ENCODE peak calls at places on chromosome 7, in seven cellular contexts. G, Z, H, B, M, C and J are unnamed samples.

GRCh38 chr7:111409714-111410422 is 152.4 kb downstream of the IMMP2L start:
- DNase-seq in G (no peak), Z (no peak), H (no peak), B (no peak), M (no peak), C (no peak), J (no peak)

GRCh38 chr7:151436446-151437162 is 3.3 kb downstream of the CRYGN start:
- DNase-seq in G (no peak), Z (no peak), H (peak; percentile 53), B (no peak), M (no peak), C (no peak), J (no peak)

GRCh38 chr7:51062222-51062987 is 254.2 kb downstream of the COBL start:
- DNase-seq in G (no peak), Z (no peak), H (peak; percentile 66), B (no peak), M (no peak), C (no peak), J (no peak)

GRCh38 chr7:47104206-47104549 is 477.7 kb downstream of the TNS3 start:
- DNase-seq in G (no peak), Z (no peak), H (no peak), B (peak; percentile 51), M (no peak), C (no peak), J (no peak)

GRCh38 chr7:111532625-111533024 is 29.7 kb downstream of the IMMP2L start:
- DNase-seq in G (no peak), Z (peak; percentile 39), H (peak; percentile 14), B (no peak), M (no peak), C (no peak), J (no peak)

GRCh38 chr7:36015733-36016132 is 137.3 kb upstream of the EEPD1 start:
- DNase-seq in G (no peak), Z (no peak), H (no peak), B (no peak), M (no peak), C (no peak), J (no peak)

GRCh38 chr7:18494821-18495408 is 634 bp upstream of the HDAC9 start:
- DNase-seq in G (no peak), Z (no peak), H (peak; percentile 39), B (no peak), M (no peak), C (no peak), J (no peak)

GRCh38 chr7:131012477-131013031 is 278.5 kb upstream of the KLF14 start:
- DNase-seq in G (no peak), Z (no peak), H (no peak), B (no peak), M (no peak), C (no peak), J (no peak)

GRCh38 chr7:152851881-152852417 is 92.4 kb downstream of the ACTR3B start:
- DNase-seq in G (no peak), Z (no peak), H (no peak), B (no peak), M (no peak), C (no peak), J (no peak)

GRCh38 chr7:28872226-28872625 is 85.9 kb downstream of the TRIL start:
- DNase-seq in G (no peak), Z (no peak), H (no peak), B (no peak), M (no peak), C (no peak), J (no peak)

GRCh38 chr7:94300176-94300835 is 94.4 kb upstream of the COL1A2 start:
- DNase-seq in G (no peak), Z (no peak), H (no peak), B (no peak), M (no peak), C (no peak), J (no peak)

GRCh38 chr7:76509931-76510877 is at the start of gene UPK3B:
- DNase-seq in G (peak; percentile 55), Z (no peak), H (peak; percentile 34), B (peak; percentile 73), M (no peak), C (no peak), J (no peak)

GRCh38 chr7:158518915-158519640 is 68.5 kb downstream of the PTPRN2 start:
- DNase-seq in G (no peak), Z (no peak), H (no peak), B (no peak), M (no peak), C (no peak), J (no peak)
- H3K9me3 ChIP-seq in G (no peaks in the 10 kb centered on the region), Z (peaks cover 1% of the 10 kb centered on the region), H (no peaks in the 10 kb centered on the region), B (peaks cover 12% of the 10 kb centered on the region), M (no peaks in the 10 kb centered on the region), C (peaks cover 10% of the 10 kb centered on the region), J (no peaks in the 10 kb centered on the region)

GRCh38 chr7:44700322-44700721 is 48.3 kb upstream of the ZMIZ2 start:
- DNase-seq in G (no peak), Z (no peak), H (no peak), B (no peak), M (no peak), C (no peak), J (no peak)
- H3K9me3 ChIP-seq in G (no peaks in the 10 kb centered on the region), Z (no peaks in the 10 kb centered on the region), H (no peaks in the 10 kb centered on the region), B (no peaks in the 10 kb centered on the region), M (no peaks in the 10 kb centered on the region), C (peaks cover 2% of the 10 kb centered on the region), J (no peaks in the 10 kb centered on the region)

GRCh38 chr7:87210506-87210905 is 9.0 kb downstream of the TMEM243 start:
- DNase-seq in G (no peak), Z (no peak), H (no peak), B (no peak), M (no peak), C (no peak), J (no peak)
- H3K9me3 ChIP-seq in G (peaks cover 5% of the 10 kb centered on the region), Z (no peaks in the 10 kb centered on the region), H (no peaks in the 10 kb centered on the region), B (peaks cover 9% of the 10 kb centered on the region), M (peaks cover 10% of the 10 kb centered on the region), C (peaks cover 13% of the 10 kb centered on the region), J (peaks cover 14% of the 10 kb centered on the region)

DNA sequence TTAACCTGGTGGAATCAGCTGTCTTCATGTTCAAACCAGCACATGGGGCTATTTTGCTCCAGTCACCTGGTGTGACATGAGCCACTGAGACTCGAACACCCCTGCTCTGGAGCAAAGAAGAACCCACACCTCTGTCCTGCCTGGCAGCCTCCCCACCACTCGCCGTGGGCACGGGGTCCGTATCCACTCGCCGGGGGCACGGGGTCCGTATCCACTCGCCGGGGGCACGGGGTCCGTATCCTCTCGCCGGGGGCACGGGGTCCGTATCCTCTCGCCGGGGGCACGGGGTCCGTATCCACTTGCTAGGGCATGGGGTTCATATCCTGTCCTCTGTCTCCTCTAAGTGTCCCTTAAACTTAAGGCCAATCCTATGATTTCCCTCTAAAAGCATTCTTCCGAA is 558.7 kb downstream of the PTPRN2 start:
- DNase-seq in G (no peak), Z (no peak), H (no peak), B (no peak), M (no peak), C (no peak), J (no peak)
- H3K9me3 ChIP-seq in G (no peaks in the 10 kb centered on the region), Z (no peaks in the 10 kb centered on the region), H (no peaks in the 10 kb centered on the region), B (peaks cover 10% of the 10 kb centered on the region), M (no peaks in the 10 kb centered on the region), C (peaks cover 9% of the 10 kb centered on the region), J (no peaks in the 10 kb centered on the region)

GRCh38 chr7:79876769-79877362 is 257.8 kb upstream of the GNAI1 start:
- DNase-seq in G (no peak), Z (peak; percentile 99), H (no peak), B (no peak), M (no peak), C (no peak), J (no peak)
- H3K9me3 ChIP-seq in G (no peaks in the 10 kb centered on the region), Z (no peaks in the 10 kb centered on the region), H (no peaks in the 10 kb centered on the region), B (no peaks in the 10 kb centered on the region), M (no peaks in the 10 kb centered on the region), C (no peaks in the 10 kb centered on the region), J (no peaks in the 10 kb centered on the region)

GRCh38 chr7:63072806-63073205 is 925.8 kb upstream of the ZNF722 start:
- DNase-seq in G (no peak), Z (no peak), H (no peak), B (no peak), M (no peak), C (no peak), J (no peak)
- H3K9me3 ChIP-seq in G (peaks cover 6% of the 10 kb centered on the region), Z (no peaks in the 10 kb centered on the region), H (no peaks in the 10 kb centered on the region), B (peaks cover 79% of the 10 kb centered on the region), M (no peaks in the 10 kb centered on the region), C (peaks cover 41% of the 10 kb centered on the region), J (no peaks in the 10 kb centered on the region)

DNA sequence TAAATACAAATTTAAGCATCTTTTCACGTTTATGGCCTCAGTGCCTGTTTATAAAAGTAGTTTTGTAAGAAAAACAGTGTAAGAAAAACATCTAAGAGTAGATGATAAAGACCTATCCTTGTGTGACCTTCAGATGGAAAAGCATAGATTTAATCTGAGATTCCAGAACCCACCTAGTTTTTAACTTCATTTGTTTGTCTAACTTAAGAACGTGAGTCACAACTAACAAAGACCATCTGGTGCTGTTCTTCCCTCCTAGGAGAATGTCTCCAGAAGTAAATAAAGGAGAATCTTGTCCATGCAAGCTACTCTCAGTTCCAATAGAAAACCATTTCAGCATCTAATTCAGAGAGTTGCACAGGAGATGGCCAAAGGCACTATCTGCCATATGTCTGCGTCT is 265.4 kb upstream of the C7orf33 start:
- DNase-seq in G (no peak), Z (no peak), H (no peak), B (no peak), M (no peak), C (no peak), J (no peak)
- H3K9me3 ChIP-seq in G (no peaks in the 10 kb centered on the region), Z (no peaks in the 10 kb centered on the region), H (no peaks in the 10 kb centered on the region), B (peaks cover 4% of the 10 kb centered on the region), M (no peaks in the 10 kb centered on the region), C (peaks cover 4% of the 10 kb centered on the region), J (no peaks in the 10 kb centered on the region)